ENCODE peak calls at places on chromosomes 6 and 20, in seven cellular contexts. F is adrenal gland; N is epithelial cell of esophagus; P is cardiac muscle cell; K is effector memory CD4-positive, alpha-beta T cell; L is heart left ventricle; J is coronary artery. T is an unnamed sample.

GRCh38 chr6:137084090-137084489 is 39.3 kb upstream of the IL20RA start:
- DNase-seq in F (no peak), N (no peak), P (no peak), K (no peak), L (no peak), J (no peak), T (no peak)

GRCh38 chr20:7775072-7775471 is 165.2 kb downstream of the HAO1 start:
- DNase-seq in F (no peak), N (no peak), P (no peak), K (no peak), L (no peak), J (no peak), T (no peak)

GRCh38 chr6:7042056-7042653 is 65.6 kb upstream of the RREB1 start:
- DNase-seq in F (no peak), N (peak), P (peak), K (no peak), L (no peak), J (no peak), T (no peak)

GRCh38 chr6:73728548-73729205 is 32.7 kb downstream of the CD109 start:
- DNase-seq in F (no peak), N (no peak), P (no peak), K (no peak), L (no peak), J (no peak), T (no peak)

GRCh38 chr20:39165099-39165498 is 203.0 kb downstream of the DHX35 start:
- DNase-seq in F (no peak), N (no peak), P (no peak), K (no peak), L (no peak), J (no peak), T (no peak)

GRCh38 chr6:70310063-70310694 is 7.3 kb upstream of the COL9A1 start:
- DNase-seq in F (no peak), N (peak), P (peak), K (no peak), L (no peak), J (no peak), T (no peak)

GRCh38 chr6:168385858-168386735 is 54.9 kb upstream of the SMOC2 start:
- DNase-seq in F (no peak), N (no peak), P (no peak), K (no peak), L (no peak), J (no peak), T (no peak)

GRCh38 chr20:44407402-44408184 is 52.1 kb downstream of the HNF4A start:
- DNase-seq in F (peak), N (peak), P (peak), K (no peak), L (no peak), J (no peak), T (no peak)

GRCh38 chr6:25147191-25147590 is 132.0 kb upstream of the CARMIL1 start:
- DNase-seq in F (no peak), N (no peak), P (no peak), K (no peak), L (no peak), J (no peak), T (no peak)

GRCh38 chr6:107075951-107076381 is 39.3 kb downstream of the BEND3 start:
- DNase-seq in F (no peak), N (no peak), P (peak), K (no peak), L (no peak), J (no peak), T (no peak)

GRCh38 chr6:110432285-110432899 is 17.0 kb upstream of the DDO start:
- DNase-seq in F (no peak), N (no peak), P (peak), K (no peak), L (no peak), J (no peak), T (no peak)

GRCh38 chr20:41078329-41078728 is 49.7 kb downstream of the TOP1 start:
- DNase-seq in F (peak), N (peak), P (peak), K (no peak), L (no peak), J (no peak), T (no peak)

GRCh38 chr6:128511518-128511917 is 8.9 kb downstream of the PTPRK start:
- DNase-seq in F (no peak), N (peak), P (peak), K (no peak), L (no peak), J (no peak), T (no peak)

GRCh38 chr6:156822747-156823206 is 45.6 kb downstream of the ARID1B start:
- DNase-seq in F (peak), N (no peak), P (no peak), K (no peak), L (no peak), J (no peak), T (no peak)

GRCh38 chr6:89553446-89553845 is 85.1 kb downstream of the LYRM2 start:
- DNase-seq in F (no peak), N (no peak), P (no peak), K (no peak), L (no peak), J (no peak), T (no peak)

GRCh38 chr6:157539900-157540752 is 159.1 kb downstream of the ZDHHC14 start:
- DNase-seq in F (no peak), N (no peak), P (no peak), K (no peak), L (no peak), J (peak), T (no peak)

GRCh38 chr6:149887343-149887742 is 10.6 kb downstream of the RAET1E start:
- DNase-seq in F (peak), N (peak), P (peak), K (no peak), L (no peak), J (no peak), T (no peak)

GRCh38 chr20:50844430-50845100 is 49.7 kb downstream of the BCAS4 start:
- DNase-seq in F (no peak), N (peak), P (peak), K (no peak), L (no peak), J (no peak), T (peak)

GRCh38 chr6:32562931-32563330 is 26.7 kb downstream of the HLA-DRB1 start:
- DNase-seq in F (no peak), N (no peak), P (no peak), K (no peak), L (no peak), J (no peak), T (no peak)
- H3K4me3 ChIP-seq in F (no peak), N (no peak), P (no peak), K (no peak), L (no peak), J (no peak), T (no peak)

DNA sequence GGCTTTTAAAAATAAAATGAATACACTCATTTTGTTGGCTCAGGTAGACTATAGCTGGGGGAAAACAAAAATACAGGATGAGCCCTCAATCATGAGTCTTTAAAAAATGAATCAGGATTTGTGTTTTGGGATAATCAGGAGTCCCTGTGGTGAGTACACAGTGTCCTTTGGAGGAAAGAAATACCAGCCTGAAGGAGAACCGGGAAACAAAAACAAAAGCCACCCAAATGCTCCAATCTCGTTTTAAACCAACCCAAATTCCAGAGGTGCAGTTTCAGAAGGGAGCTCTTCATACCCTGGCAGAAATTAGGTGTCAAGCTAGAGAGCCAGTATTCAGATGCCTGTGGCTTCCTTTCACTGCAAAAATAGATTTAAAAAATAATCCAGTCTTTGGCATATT is 23.3 kb upstream of the FOXA2 start:
- DNase-seq in F (no peak), N (no peak), P (no peak), K (no peak), L (no peak), J (no peak), T (no peak)
- H3K4me3 ChIP-seq in F (no peak), N (no peak), P (no peak), K (no peak), L (no peak), J (no peak), T (no peak)

DNA sequence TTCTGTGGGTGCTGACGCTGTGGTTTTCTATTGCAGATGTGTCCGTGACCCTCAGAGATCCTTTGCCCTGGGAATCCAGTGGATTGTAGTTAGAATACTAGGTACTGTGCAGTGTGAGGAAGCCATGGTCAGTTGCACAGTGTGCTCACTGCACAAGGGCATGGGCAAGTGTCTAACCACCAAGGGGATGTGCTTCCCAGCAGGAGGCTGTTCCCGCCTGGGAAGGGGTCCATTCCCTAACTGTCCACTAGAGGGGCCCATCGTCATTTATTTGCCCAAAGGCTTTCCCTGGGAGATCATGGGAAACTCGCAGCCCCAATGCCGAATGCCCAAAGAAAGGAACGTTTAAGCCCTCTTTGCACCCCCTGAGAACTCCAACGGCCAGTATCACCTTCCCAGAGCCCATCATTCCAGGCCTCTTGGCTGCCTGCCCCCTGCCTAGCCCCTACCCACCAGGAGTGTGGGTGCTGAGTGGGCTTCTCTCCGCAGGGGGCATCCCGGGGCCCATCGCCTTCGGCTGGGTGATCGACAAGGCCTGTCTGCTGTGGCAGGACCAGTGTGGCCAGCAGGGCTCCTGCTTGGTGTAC is 26.2 kb downstream of the SLCO4A1 start:
- DNase-seq in F (peak), N (peak), P (peak), K (peak), L (peak), J (no peak), T (peak)
- H3K4me3 ChIP-seq in F (no peak), N (no peak), P (no peak), K (no peak), L (no peak), J (no peak), T (no peak)

GRCh38 chr6:28664870-28665396 is 139.3 kb downstream of the GPX5 start:
- DNase-seq in F (no peak), N (no peak), P (no peak), K (no peak), L (no peak), J (no peak), T (no peak)
- H3K4me3 ChIP-seq in F (no peak), N (no peak), P (no peak), K (no peak), L (no peak), J (no peak), T (no peak)

DNA sequence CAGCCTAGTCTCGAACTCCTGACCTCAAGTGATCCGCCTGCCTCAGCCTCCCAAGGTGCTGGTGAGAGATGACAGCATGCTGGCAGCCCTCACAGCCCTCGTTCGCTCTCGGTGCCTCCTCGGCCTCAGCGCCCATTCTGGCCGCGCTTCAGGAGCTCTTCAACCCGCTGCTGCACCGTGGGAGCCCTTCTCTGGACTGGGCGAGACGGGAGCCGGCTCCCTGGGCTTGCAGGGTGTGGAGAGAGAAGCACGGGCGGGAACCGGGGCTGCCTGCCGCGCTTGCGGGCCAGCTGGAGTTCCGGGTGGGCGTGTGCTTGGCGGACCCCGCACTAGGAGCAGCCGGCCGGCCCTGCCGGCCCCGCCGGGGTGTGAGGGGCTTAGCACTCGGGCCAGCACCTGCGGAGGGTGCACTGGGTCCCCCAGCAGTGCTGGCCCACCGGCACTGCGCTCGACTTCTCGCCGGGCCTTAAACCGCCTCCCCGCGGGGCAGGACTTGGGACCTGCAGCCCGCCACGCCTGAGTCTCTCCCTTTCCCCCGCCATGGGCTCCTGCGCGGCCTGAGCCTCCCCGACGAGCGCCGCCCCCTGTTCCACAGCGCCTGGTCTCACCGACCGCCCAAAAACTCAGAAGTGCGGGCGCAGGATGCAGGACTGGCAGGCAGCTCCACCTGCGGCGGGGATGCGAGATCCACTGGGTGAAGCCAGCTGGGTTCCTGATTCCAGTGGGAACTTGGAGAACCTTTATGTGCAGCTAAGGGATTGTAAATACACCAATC is 31.5 kb upstream of the RANBP9 start:
- DNase-seq in F (no peak), N (no peak), P (no peak), K (no peak), L (no peak), J (no peak), T (no peak)
- H3K4me3 ChIP-seq in F (no peak), N (no peak), P (no peak), K (no peak), L (no peak), J (peak), T (no peak)

DNA sequence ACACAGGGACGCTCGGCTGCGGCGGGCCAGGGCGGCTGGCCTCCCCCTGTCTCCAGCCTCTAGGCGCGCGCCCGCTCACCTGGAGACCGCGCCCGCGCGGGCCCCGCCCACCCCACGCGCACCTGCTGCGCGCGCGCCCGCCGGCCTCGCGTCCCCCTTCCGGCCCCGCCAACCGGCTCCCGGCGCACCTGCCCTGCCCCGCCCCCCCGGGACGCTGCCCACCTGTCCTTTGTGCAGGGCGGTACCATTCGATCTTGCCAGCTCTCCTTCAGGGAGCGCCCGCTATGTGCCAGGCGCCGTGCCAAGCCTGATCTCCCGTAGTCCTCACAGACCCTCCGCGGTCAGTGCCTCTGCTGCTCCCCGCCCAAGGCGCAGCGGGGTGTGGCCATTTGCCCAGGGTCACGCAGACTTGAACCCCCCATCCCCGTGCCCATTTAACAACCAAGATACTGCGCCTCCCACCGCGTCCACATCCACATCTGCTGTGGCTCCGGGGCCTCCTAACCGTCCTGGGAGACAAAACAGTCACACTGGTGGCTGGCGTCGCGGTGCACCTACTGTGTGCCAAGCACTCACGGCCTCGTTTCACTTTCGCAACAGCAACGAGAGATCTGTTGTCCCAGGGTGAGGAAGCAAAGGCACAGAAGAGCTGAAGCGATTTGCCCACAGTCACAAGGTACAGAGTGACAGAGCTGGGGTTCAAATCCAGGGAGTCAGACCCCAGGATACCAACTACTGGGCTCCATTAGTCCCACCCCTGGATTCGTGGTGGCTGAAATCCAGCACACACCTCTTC is 48.1 kb downstream of the NOL4L start:
- DNase-seq in F (peak), N (no peak), P (no peak), K (peak), L (peak), J (no peak), T (peak)
- H3K4me3 ChIP-seq in F (no peak), N (peak), P (peak), K (peak), L (peak), J (peak), T (peak)

GRCh38 chr6:124719951-124720350 is 242.3 kb upstream of the RNF217 start:
- DNase-seq in F (no peak), N (no peak), P (no peak), K (no peak), L (no peak), J (no peak), T (no peak)
- H3K4me3 ChIP-seq in F (no peak), N (no peak), P (no peak), K (no peak), L (no peak), J (no peak), T (no peak)

GRCh38 chr20:62359491-62360121 is 7.5 kb downstream of the LAMA5 start:
- DNase-seq in F (peak), N (no peak), P (peak), K (no peak), L (peak), J (no peak), T (no peak)
- H3K4me3 ChIP-seq in F (no peak), N (peak), P (no peak), K (no peak), L (no peak), J (peak), T (no peak)

GRCh38 chr6:1608222-1608975 is 1.3 kb upstream of the FOXC1 start:
- DNase-seq in F (no peak), N (no peak), P (no peak), K (no peak), L (no peak), J (peak), T (no peak)

GRCh38 chr6:1607557-1608221 is 2.0 kb upstream of the FOXC1 start:
- DNase-seq in F (no peak), N (no peak), P (no peak), K (no peak), L (no peak), J (peak), T (no peak)

GRCh38 chr6:1609662-1610496 is at the start of gene FOXC1:
- DNase-seq in F (peak), N (peak), P (peak), K (no peak), L (peak), J (peak), T (no peak)

GRCh38 chr6:1610497-1611321 is 994 bp downstream of the FOXC1 start:
- DNase-seq in F (peak), N (peak), P (peak), K (no peak), L (no peak), J (no peak), T (no peak)

DNA sequence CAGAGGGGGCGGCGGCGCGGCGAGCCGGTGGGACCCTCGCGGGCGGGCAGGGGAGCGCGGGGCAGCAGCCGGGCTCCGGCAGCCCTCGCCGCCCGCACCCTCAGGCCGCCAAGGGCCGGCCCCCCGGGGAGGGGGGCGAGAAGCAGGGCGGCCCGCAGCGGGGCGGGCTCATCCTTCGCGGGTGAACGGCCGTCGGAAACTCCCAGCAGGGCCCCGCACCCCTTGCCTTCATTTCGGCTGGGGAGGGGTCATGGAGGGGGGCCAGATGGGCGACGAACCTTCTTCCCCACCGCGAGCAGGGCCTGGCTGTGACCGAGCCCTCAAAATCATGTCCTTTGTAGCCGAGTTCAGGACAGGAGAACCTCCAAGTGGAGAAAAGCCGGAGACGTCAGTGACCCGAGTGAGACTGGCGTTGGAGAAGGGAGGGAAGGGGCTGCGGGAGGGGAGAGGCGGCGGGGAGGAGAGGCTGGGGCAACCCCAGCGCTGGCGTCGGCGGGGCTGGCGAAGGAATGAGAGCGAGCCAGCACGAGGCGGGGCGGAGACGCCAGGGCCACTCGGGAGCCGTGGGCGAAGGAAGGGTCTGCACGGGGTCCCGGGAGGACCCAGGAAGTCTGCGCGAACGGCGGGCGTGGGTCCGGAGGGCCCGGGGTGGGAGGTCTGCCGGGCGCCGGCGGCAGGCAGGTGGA is 596 bp upstream of the FOXC1 start:
- DNase-seq in F (peak), N (no peak), P (peak), K (no peak), L (no peak), J (peak), T (no peak)
- H3K4me3 ChIP-seq in F (no peak), N (peak), P (peak), K (peak), L (peak), J (peak), T (no peak)